ENCODE peak calls at places on chromosomes 2 and 18, in eight cellular contexts. L is heart left ventricle, I is foreskin keratinocyte, S is A549, C is lung, Q is transverse colon, X is keratinocyte, N is right atrium auricular region. Y is an unnamed sample. For H3K4me1, the result is how much of the 10 kb centered on the place peaks cover.

GRCh38 chr18:24428709-24429108 is 2.2 kb downstream of the IMPACT start:
- DNase-seq in S (no peak), L (no peak), Q (no peak), N (no peak), X (no peak), C (no peak), I (no peak), Y (no peak)

GRCh38 chr2:45821558-45822271 is 170.2 kb downstream of the PRKCE start:
- DNase-seq in N (no peak), I (peak), X (no peak), C (peak), L (peak), S (peak), Q (peak), Y (no peak)

GRCh38 chr2:58063641-58064040 is 17.0 kb downstream of the VRK2 start:
- DNase-seq in X (no peak), L (no peak), C (no peak), S (no peak), N (no peak), Q (no peak), I (no peak), Y (no peak)

GRCh38 chr2:964567-964966 is 13.9 kb downstream of the SNTG2 start:
- DNase-seq in Q (no peak), C (no peak), S (no peak), I (no peak), L (no peak), X (no peak), N (no peak), Y (no peak)

GRCh38 chr2:69177063-69177771 is 164.2 kb downstream of the ANTXR1 start:
- DNase-seq in S (peak), Q (peak), X (no peak), L (peak), C (peak), N (peak), I (no peak), Y (no peak)

GRCh38 chr2:71462641-71463341 is 9.4 kb downstream of the DYSF start:
- DNase-seq in C (no peak), S (no peak), N (peak), X (no peak), I (no peak), L (no peak), Q (no peak), Y (no peak)

GRCh38 chr2:74501335-74502071 is 2.1 kb upstream of the LBX2 start:
- DNase-seq in N (no peak), C (no peak), S (no peak), L (no peak), Q (no peak), I (no peak), X (no peak), Y (no peak)

GRCh38 chr2:222783592-222783991 is 77.2 kb upstream of the ACSL3 start:
- DNase-seq in I (no peak), Q (no peak), N (no peak), L (no peak), S (no peak), C (no peak), X (no peak), Y (no peak)

GRCh38 chr2:157784169-157784822 is 91.8 kb downstream of the ACVR1 start:
- DNase-seq in Q (peak), I (peak), X (peak), S (peak), L (peak), N (peak), C (peak), Y (no peak)

GRCh38 chr18:7116001-7116831 is 1.4 kb downstream of the LAMA1 start:
- DNase-seq in C (no peak), S (no peak), L (no peak), I (no peak), X (no peak), Q (no peak), N (no peak), Y (no peak)

GRCh38 chr2:101806123-101806522 is 108.6 kb downstream of the MAP4K4 start:
- DNase-seq in I (no peak), S (peak), X (peak), C (no peak), L (no peak), Q (no peak), N (no peak), Y (no peak)

GRCh38 chr2:5076599-5076998 is 615.6 kb upstream of the SOX11 start:
- DNase-seq in C (no peak), S (no peak), I (no peak), L (no peak), N (no peak), Q (no peak), X (no peak), Y (no peak)

GRCh38 chr18:10131783-10132381 is 218.1 kb downstream of the VAPA start:
- DNase-seq in X (no peak), N (no peak), S (no peak), I (no peak), C (no peak), L (peak), Q (no peak), Y (no peak)

GRCh38 chr18:38297910-38298309 is 732.3 kb upstream of the CELF4 start:
- DNase-seq in I (no peak), X (no peak), N (no peak), S (no peak), L (no peak), C (no peak), Q (no peak), Y (no peak)

GRCh38 chr18:58230438-58231179 is 186.6 kb downstream of the NEDD4L start:
- DNase-seq in L (no peak), S (peak), C (no peak), X (peak), N (no peak), Q (no peak), I (peak), Y (no peak)

GRCh38 chr2:64327510-64328414 is 126.2 kb upstream of the LGALSL start:
- DNase-seq in X (no peak), L (peak), I (no peak), C (peak), N (no peak), Q (peak), S (peak), Y (no peak)

GRCh38 chr2:210195066-210195852 is 24.1 kb upstream of the KANSL1L start:
- DNase-seq in N (no peak), X (no peak), S (peak), C (no peak), I (no peak), Q (no peak), L (no peak), Y (no peak)

GRCh38 chr2:238695538-238695937 is 152.3 kb upstream of the TWIST2 start:
- DNase-seq in C (peak), S (no peak), X (no peak), N (no peak), Q (no peak), I (no peak), L (no peak), Y (no peak)

GRCh38 chr18:78390985-78391384 is 588.6 kb upstream of the SALL3 start:
- DNase-seq in I (no peak), N (no peak), X (no peak), S (no peak), Q (no peak), C (no peak), L (no peak), Y (no peak)

GRCh38 chr18:76482267-76482666 is 12.8 kb downstream of the ZNF516 start:
- DNase-seq in N (no peak), I (no peak), S (no peak), X (no peak), Q (no peak), C (no peak), L (no peak), Y (no peak)

GRCh38 chr2:223928113-223929006 is 16.8 kb downstream of the WDFY1 start:
- DNase-seq in C (no peak), X (no peak), I (no peak), Q (no peak), N (no peak), L (no peak), S (no peak), Y (no peak)

GRCh38 chr2:120855855-120856405 is 120.3 kb downstream of the GLI2 start:
- DNase-seq in S (no peak), X (no peak), I (no peak), N (no peak), Q (no peak), C (no peak), L (no peak), Y (no peak)

GRCh38 chr2:179622635-179623034 is 238.8 kb downstream of the ZNF385B start:
- DNase-seq in X (no peak), I (no peak), S (no peak), C (no peak), L (peak), N (no peak), Q (no peak), Y (no peak)

GRCh38 chr18:54157646-54158045 is 66.8 kb downstream of the MBD2 start:
- DNase-seq in X (no peak), L (no peak), I (no peak), Q (no peak), S (no peak), C (no peak), N (no peak), Y (no peak)

GRCh38 chr18:23838233-23838632 is 149.0 kb downstream of the LAMA3 start:
- DNase-seq in X (no peak), N (no peak), I (no peak), Q (no peak), S (no peak), L (no peak), C (no peak), Y (no peak)

GRCh38 chr2:122960727-122961641 is 1064.1 kb upstream of the CNTNAP5 start:
- DNase-seq in S (peak), Q (no peak), X (no peak), C (peak), I (peak), L (no peak), N (no peak), Y (no peak)

GRCh38 chr2:15734871-15735737 is 143.4 kb downstream of the DDX1 start:
- DNase-seq in S (no peak), X (no peak), L (no peak), C (no peak), Q (no peak), N (no peak), I (no peak), Y (no peak)

GRCh38 chr2:175205523-175205922 is 24.0 kb upstream of the ATP5MC3 start:
- DNase-seq in X (no peak), Q (no peak), L (no peak), S (no peak), I (no peak), N (no peak), C (no peak), Y (no peak)

GRCh38 chr18:55262021-55262560 is 302.8 kb upstream of the CCDC68 start:
- DNase-seq in S (no peak), L (no peak), I (no peak), Q (no peak), N (no peak), X (no peak), C (no peak), Y (no peak)

GRCh38 chr18:55261253-55261652 is 302.0 kb upstream of the CCDC68 start:
- DNase-seq in L (no peak), I (no peak), Q (no peak), N (no peak), X (no peak), S (no peak), C (no peak), Y (no peak)

GRCh38 chr18:55265130-55265675 is 305.9 kb upstream of the CCDC68 start:
- DNase-seq in I (no peak), S (no peak), X (no peak), L (no peak), Q (no peak), N (no peak), C (no peak), Y (no peak)

GRCh38 chr18:55265916-55266488 is 306.7 kb upstream of the CCDC68 start:
- DNase-seq in S (no peak), Q (no peak), X (peak), L (no peak), N (no peak), I (no peak), C (no peak), Y (no peak)

DNA sequence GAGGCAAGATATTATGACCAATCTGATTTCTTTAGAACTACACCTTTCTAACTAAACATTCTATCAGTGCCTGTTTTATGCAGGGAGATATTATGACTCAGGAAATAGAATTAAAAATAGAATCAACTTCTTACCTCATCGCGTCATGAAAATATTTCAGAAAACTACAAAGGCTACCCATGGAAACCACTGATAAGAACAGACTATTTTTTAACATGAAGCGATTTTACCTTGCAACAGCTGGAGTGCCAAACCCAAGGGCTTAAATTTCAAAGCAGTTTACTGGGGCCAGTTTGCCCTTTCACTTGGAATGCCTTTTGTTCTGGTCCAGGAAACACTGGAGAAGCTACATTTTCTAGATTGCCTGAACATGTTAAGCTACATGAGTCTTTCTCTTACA is 304.8 kb upstream of the CCDC68 start:
- DNase-seq in I (peak), X (no peak), S (no peak), N (no peak), L (no peak), C (no peak), Q (no peak), Y (no peak)
- H3K4me1 ChIP-seq in I (under half), X (under half), S (under half), N (under half), L (half or more), C (under half), Q (under half), Y (under half)

GRCh38 chr2:242027676-242028450 is 158.3 kb downstream of the RTP5 start:
- DNase-seq in Q (no peak), N (peak), I (no peak), S (no peak), L (no peak), C (peak), X (no peak), Y (no peak)
- H3K4me1 ChIP-seq in Q (under half), N (under half), I (under half), S (under half), L (under half), C (under half), X (under half), Y (under half)

GRCh38 chr2:218216674-218217365 is at the start of gene ARPC2:
- DNase-seq in Q (peak), L (peak), X (no peak), I (peak), S (peak), N (peak), C (peak), Y (peak)

GRCh38 chr2:218217366-218218309 is 649 bp downstream of the ARPC2 start:
- DNase-seq in I (no peak), X (no peak), C (peak), Q (peak), N (peak), S (peak), L (peak), Y (peak)

GRCh38 chr2:218219934-218220333 is 2.9 kb downstream of the ARPC2 start:
- DNase-seq in C (no peak), N (no peak), X (no peak), I (no peak), L (no peak), S (no peak), Q (no peak), Y (no peak)

GRCh38 chr2:218216336-218216673 is 684 bp upstream of the ARPC2 start:
- DNase-seq in Q (no peak), N (no peak), X (no peak), L (no peak), S (no peak), I (no peak), C (no peak), Y (no peak)

GRCh38 chr2:218218409-218219185 is 1.6 kb downstream of the ARPC2 start:
- DNase-seq in L (no peak), S (no peak), I (peak), Q (no peak), X (peak), C (no peak), N (no peak), Y (no peak)
- H3K4me1 ChIP-seq in L (half or more), S (under half), I (under half), Q (half or more), X (under half), C (under half), N (under half), Y (under half)

DNA sequence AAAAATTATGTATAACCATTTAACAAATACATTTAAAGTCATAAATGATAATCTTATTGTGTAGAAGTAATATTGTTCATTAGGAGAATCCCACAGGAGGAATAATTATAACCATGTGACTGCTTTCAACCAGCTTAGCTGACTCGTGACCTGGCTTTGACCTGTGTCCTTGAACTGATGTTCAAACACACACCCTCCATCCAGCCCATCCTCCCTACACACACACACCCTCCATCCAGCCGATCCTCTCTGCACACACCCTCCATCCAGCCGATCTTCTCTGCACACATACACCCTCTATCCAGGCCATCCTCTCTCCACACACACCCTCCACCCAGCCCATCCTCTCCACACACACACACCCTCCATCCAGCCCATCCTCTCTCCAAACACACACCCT is 83.6 kb downstream of the EIPR1 start:
- DNase-seq in L (no peak), S (no peak), C (no peak), N (no peak), Q (no peak), X (no peak), I (no peak), Y (no peak)
- H3K4me1 ChIP-seq in L (under half), S (under half), C (under half), N (under half), Q (under half), X (under half), I (under half), Y (under half)

GRCh38 chr18:34491719-34492118 is 218.4 kb upstream of the DTNA start:
- DNase-seq in I (no peak), N (no peak), S (no peak), X (no peak), Q (no peak), L (no peak), C (no peak), Y (no peak)
- H3K4me1 ChIP-seq in I (under half), N (under half), S (under half), X (under half), Q (under half), L (under half), C (under half), Y (under half)

GRCh38 chr2:173216055-173216454 is 138.6 kb upstream of the CDCA7 start:
- DNase-seq in I (no peak), C (no peak), S (no peak), N (no peak), Q (no peak), X (no peak), L (no peak), Y (no peak)
- H3K4me1 ChIP-seq in I (under half), C (under half), S (under half), N (under half), Q (under half), X (under half), L (under half), Y (under half)

GRCh38 chr2:27133905-27134780 is at the start of gene PREB:
- DNase-seq in S (peak), C (peak), I (peak), X (peak), L (peak), Q (peak), N (peak), Y (peak)

GRCh38 chr2:27135471-27135955 is 1.1 kb upstream of the PREB start:
- DNase-seq in S (no peak), C (no peak), L (no peak), N (no peak), X (no peak), Q (no peak), I (no peak), Y (no peak)

GRCh38 chr2:27133195-27133875 is 1.1 kb downstream of the PREB start:
- DNase-seq in C (no peak), S (no peak), Q (no peak), L (peak), I (no peak), X (no peak), N (no peak), Y (no peak)

GRCh38 chr2:27136751-27137150 is 2.3 kb upstream of the PREB start:
- DNase-seq in L (no peak), X (no peak), N (no peak), S (no peak), C (no peak), Q (no peak), I (no peak), Y (no peak)

GRCh38 chr2:27134781-27135470 is 490 bp upstream of the PREB start:
- DNase-seq in Q (no peak), S (no peak), L (no peak), N (no peak), C (no peak), I (no peak), X (no peak), Y (no peak)
- H3K4me1 ChIP-seq in Q (under half), S (under half), L (under half), N (under half), C (under half), I (under half), X (under half), Y (under half)

DNA sequence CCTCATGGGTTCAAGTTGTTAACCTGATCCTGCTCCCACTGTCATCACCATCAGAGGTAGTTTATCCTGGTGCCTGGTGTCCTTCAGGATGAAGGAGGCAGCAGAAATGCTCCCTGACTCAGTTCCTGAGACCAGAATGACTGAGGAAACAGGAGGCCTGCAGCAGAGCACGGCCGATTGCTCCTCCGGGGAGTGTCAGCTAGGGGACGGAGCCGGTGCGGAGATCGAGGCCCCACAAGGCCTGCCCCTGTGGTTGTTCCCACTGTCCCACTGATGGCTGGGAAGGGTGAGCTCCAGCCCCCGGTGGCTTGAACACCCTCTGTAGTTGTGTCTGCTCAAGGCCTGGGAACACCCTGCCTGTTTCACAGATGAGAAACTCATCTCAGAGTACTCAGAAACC is 45.6 kb downstream of the SH3BP4 start:
- DNase-seq in C (no peak), X (no peak), L (no peak), Q (no peak), I (no peak), N (no peak), S (no peak), Y (no peak)
- H3K4me1 ChIP-seq in C (under half), X (under half), L (under half), Q (half or more), I (under half), N (under half), S (half or more), Y (under half)

DNA sequence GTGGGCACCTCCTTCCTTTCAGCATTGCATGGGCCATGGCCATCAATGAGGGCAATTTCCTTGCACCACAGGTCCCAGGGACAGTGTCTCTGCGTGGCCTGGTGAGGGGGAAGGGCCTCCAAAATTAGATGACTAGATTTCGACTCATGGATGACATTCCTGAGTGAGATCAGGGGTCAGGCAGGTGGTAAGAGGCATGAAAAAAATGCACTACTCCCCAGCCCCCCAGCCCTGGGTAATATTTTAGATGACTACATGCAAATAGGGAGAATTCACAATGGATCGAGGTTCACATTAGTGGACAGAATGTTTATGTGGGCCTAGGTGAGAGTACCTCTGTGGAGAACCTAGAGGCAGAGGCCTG is 19.0 kb upstream of the IGFBP5 start:
- DNase-seq in I (peak), N (no peak), L (no peak), Q (no peak), C (no peak), X (peak), S (no peak), Y (no peak)
- H3K4me1 ChIP-seq in I (half or more), N (under half), L (under half), Q (under half), C (under half), X (half or more), S (under half), Y (under half)